ENCODE peak calls at places on chromosome 5, in seven cellular contexts. C, I, R, M, V, A and H are unnamed samples.

GRCh38 chr5:172383231-172383802 is 71.0 kb downstream of the SH3PXD2B start:
- DNase-seq in V (no peak), I (peak), R (no peak), C (peak), M (no peak), A (no peak), H (no peak)

GRCh38 chr5:111555760-111556159 is 43.4 kb upstream of the STARD4 start:
- DNase-seq in A (no peak), M (no peak), R (no peak), C (no peak), V (no peak), I (no peak), H (no peak)

GRCh38 chr5:124910354-124911016 is 164.0 kb upstream of the ZNF608 start:
- DNase-seq in A (no peak), C (no peak), M (no peak), I (no peak), R (no peak), V (no peak), H (no peak)

GRCh38 chr5:179270581-179271300 is 74.5 kb downstream of the ADAMTS2 start:
- DNase-seq in C (no peak), I (peak), R (peak), A (peak), M (no peak), V (peak), H (peak)

GRCh38 chr5:91061094-91061493 is 322.0 kb downstream of the ARRDC3 start:
- DNase-seq in M (no peak), A (no peak), V (no peak), I (no peak), C (no peak), R (no peak), H (no peak)

GRCh38 chr5:178417391-178417811 is 172.8 kb downstream of the COL23A1 start:
- DNase-seq in V (no peak), C (no peak), M (no peak), R (peak), I (no peak), A (no peak), H (no peak)

GRCh38 chr5:54702470-54702869 is 184.9 kb downstream of the SNX18 start:
- DNase-seq in M (no peak), I (no peak), R (no peak), A (no peak), C (no peak), V (no peak), H (no peak)

GRCh38 chr5:111775224-111775623 is 18.2 kb upstream of the NREP start:
- DNase-seq in C (no peak), R (no peak), I (no peak), V (no peak), M (no peak), A (no peak), H (no peak)

GRCh38 chr5:140042551-140043507 is at the start of gene NRG2:
- DNase-seq in C (peak), V (peak), M (no peak), I (peak), R (peak), A (peak), H (peak)

GRCh38 chr5:16489322-16489791 is 23.8 kb upstream of the ZNF622 start:
- DNase-seq in A (no peak), M (no peak), V (no peak), C (no peak), R (peak), I (no peak), H (no peak)

GRCh38 chr5:14809369-14810144 is 62.0 kb downstream of the ANKH start:
- DNase-seq in A (no peak), V (peak), I (peak), M (peak), R (no peak), C (peak), H (no peak)

GRCh38 chr5:122195784-122196394 is 66.5 kb downstream of the ZNF474 start:
- DNase-seq in V (no peak), C (no peak), M (no peak), I (no peak), R (peak), A (no peak), H (no peak)

GRCh38 chr5:80346055-80346454 is 26.3 kb downstream of the SPZ1 start:
- DNase-seq in A (no peak), I (peak), M (no peak), C (no peak), R (peak), V (no peak), H (no peak)

GRCh38 chr5:54807421-54807820 is 178.0 kb downstream of the ESM1 start:
- DNase-seq in V (no peak), M (no peak), C (no peak), R (no peak), A (no peak), I (no peak), H (no peak)

GRCh38 chr5:62100201-62100600 is 205.8 kb upstream of the KIF2A start:
- DNase-seq in A (no peak), C (no peak), V (no peak), R (no peak), M (no peak), I (no peak), H (no peak)

GRCh38 chr5:69484891-69485290 is 7.7 kb upstream of the OCLN start:
- DNase-seq in M (no peak), C (no peak), R (no peak), V (no peak), A (no peak), I (no peak), H (no peak)

GRCh38 chr5:125410501-125411162 is 664.2 kb upstream of the ZNF608 start:
- DNase-seq in A (no peak), R (peak), I (no peak), V (no peak), C (no peak), M (no peak), H (no peak)

GRCh38 chr5:75756991-75757390 is 39.8 kb upstream of the POC5 start:
- DNase-seq in V (no peak), I (no peak), R (no peak), A (no peak), C (no peak), M (no peak), H (no peak)

GRCh38 chr5:8773091-8773615 is 772.7 kb downstream of the SEMA5A start:
- DNase-seq in A (no peak), C (no peak), M (no peak), V (no peak), I (no peak), R (no peak), H (no peak)

GRCh38 chr5:108523360-108523759 is 141.5 kb upstream of the FBXL17 start:
- DNase-seq in A (no peak), V (no peak), M (no peak), R (no peak), I (no peak), C (no peak), H (no peak)

GRCh38 chr5:103582364-103582763 is 19.8 kb upstream of the NUDT12 start:
- DNase-seq in I (peak), A (no peak), C (no peak), R (peak), M (peak), V (no peak), H (no peak)

GRCh38 chr5:121745407-121745806 is 106.3 kb upstream of the FTMT start:
- DNase-seq in A (no peak), I (no peak), R (no peak), M (no peak), V (no peak), C (no peak), H (no peak)

GRCh38 chr5:167770461-167770860 is 521.0 kb upstream of the WWC1 start:
- DNase-seq in C (no peak), I (no peak), M (no peak), A (no peak), R (no peak), V (no peak), H (no peak)

GRCh38 chr5:38456657-38457056 is 99.8 kb downstream of the LIFR start:
- DNase-seq in A (no peak), C (no peak), V (no peak), I (no peak), M (no peak), R (peak), H (no peak)

GRCh38 chr5:88841212-88841611 is 41.8 kb downstream of the MEF2C start:
- DNase-seq in A (no peak), V (no peak), R (no peak), M (no peak), I (no peak), C (no peak), H (peak)

GRCh38 chr5:93677344-93678021 is 63.9 kb downstream of the POU5F2 start:
- DNase-seq in V (no peak), I (no peak), C (peak), A (no peak), M (no peak), R (peak), H (peak)

GRCh38 chr5:157545911-157546310 is 29.7 kb downstream of the ADAM19 start:
- DNase-seq in A (no peak), C (no peak), V (no peak), M (no peak), I (no peak), R (no peak), H (no peak)

GRCh38 chr5:116652903-116653302 is 78.3 kb upstream of the SEMA6A start:
- DNase-seq in V (no peak), A (no peak), R (no peak), C (no peak), I (no peak), M (no peak), H (no peak)

GRCh38 chr5:140011297-140011802 is 31.7 kb downstream of the NRG2 start:
- DNase-seq in C (no peak), I (no peak), V (no peak), M (peak), R (no peak), A (no peak), H (no peak)

GRCh38 chr5:164097747-164098146 is 592.3 kb downstream of the MAT2B start:
- DNase-seq in C (no peak), M (no peak), I (no peak), V (no peak), A (no peak), R (no peak), H (no peak)

GRCh38 chr5:44536650-44537260 is 147.5 kb upstream of the FGF10 start:
- DNase-seq in C (peak), A (no peak), R (peak), I (no peak), V (no peak), M (no peak), H (no peak)

GRCh38 chr5:135426102-135427082 is 20.8 kb downstream of the DCANP1 start:
- DNase-seq in R (peak), C (no peak), I (no peak), A (no peak), V (no peak), M (peak), H (no peak)

GRCh38 chr5:144333336-144333920 is 162.8 kb downstream of the KCTD16 start:
- DNase-seq in I (no peak), V (no peak), C (no peak), R (no peak), M (peak), A (no peak), H (no peak)

GRCh38 chr5:147098233-147098790 is 136.5 kb upstream of the STK32A start:
- DNase-seq in M (no peak), V (no peak), C (no peak), I (peak), A (no peak), R (peak), H (no peak)

DNA sequence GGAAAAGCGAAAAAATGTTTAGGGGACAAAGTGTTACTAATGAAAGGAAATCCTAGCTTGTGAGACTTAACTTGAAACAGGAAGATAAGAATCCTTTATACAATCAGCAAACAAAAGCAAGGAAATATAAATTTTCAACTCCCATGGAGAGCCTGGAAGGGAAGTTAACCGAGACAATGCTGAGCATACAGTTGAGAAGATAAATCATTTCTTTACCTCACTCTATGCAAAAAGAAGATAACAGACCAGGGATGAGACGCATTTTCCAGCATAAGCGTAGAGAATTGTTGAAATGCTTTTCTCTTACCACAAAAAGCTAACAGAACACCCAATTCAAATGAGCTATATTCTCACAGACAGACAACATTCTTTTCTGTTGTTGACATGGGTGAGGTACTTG is 309.6 kb downstream of the CWC27 start:
- DNase-seq in C (no peak), A (no peak), R (no peak), V (no peak), M (no peak), I (no peak), H (no peak)
- TF ChIP-seq EP300 in C (no peak), A (no peak), R (no peak), V (no peak), M (no peak), I (no peak), H (no peak)

GRCh38 chr5:141757402-141757801 is 75.4 kb upstream of the ARAP3 start:
- DNase-seq in V (no peak), I (peak), R (peak), C (peak), M (no peak), A (no peak), H (no peak)

GRCh38 chr5:141760753-141761152 is 78.7 kb upstream of the ARAP3 start:
- DNase-seq in I (no peak), R (no peak), V (no peak), C (no peak), M (no peak), A (no peak), H (no peak)

GRCh38 chr5:141760193-141760592 is 78.2 kb upstream of the ARAP3 start:
- DNase-seq in I (no peak), V (no peak), R (no peak), C (no peak), M (no peak), A (no peak), H (no peak)

GRCh38 chr5:141756196-141756595 is 74.2 kb upstream of the ARAP3 start:
- DNase-seq in I (no peak), A (no peak), V (no peak), M (no peak), R (no peak), C (no peak), H (no peak)

GRCh38 chr5:141758316-141758965 is 76.4 kb upstream of the ARAP3 start:
- DNase-seq in C (no peak), I (no peak), V (no peak), M (no peak), A (no peak), R (no peak), H (no peak)
- TF ChIP-seq EP300 in C (no peak), I (no peak), V (no peak), M (no peak), A (no peak), R (no peak), H (no peak)

DNA sequence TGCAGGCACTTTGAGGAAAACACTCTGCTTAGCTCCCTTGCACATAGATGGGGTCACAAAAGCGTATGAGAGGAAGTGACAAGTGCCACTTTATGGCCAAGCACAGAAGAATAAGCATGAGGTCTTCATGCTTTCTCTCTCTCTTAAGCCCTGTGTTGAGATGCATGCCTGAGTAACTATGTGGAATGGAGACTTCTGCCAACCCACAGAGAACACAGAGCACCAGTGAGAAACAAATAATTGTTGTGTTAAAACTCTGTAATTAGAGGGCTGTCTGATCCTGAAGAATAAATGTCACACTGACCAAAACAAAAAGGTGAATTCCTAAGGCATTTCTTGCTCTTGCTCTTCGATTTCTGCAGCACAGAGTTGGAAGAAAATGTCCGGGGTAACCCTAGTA is 488.5 kb downstream of the CTNND2 start:
- DNase-seq in C (no peak), R (no peak), I (no peak), M (no peak), A (no peak), V (no peak), H (no peak)
- TF ChIP-seq EP300 in C (no peak), R (no peak), I (no peak), M (no peak), A (no peak), V (no peak), H (no peak)

GRCh38 chr5:34519489-34520220 is 136.5 kb upstream of the RAI14 start:
- DNase-seq in A (no peak), M (no peak), I (no peak), R (no peak), V (no peak), C (no peak), H (no peak)
- TF ChIP-seq EP300 in A (no peak), M (no peak), I (no peak), R (no peak), V (peak), C (no peak), H (no peak)

GRCh38 chr5:132413567-132413966 is 44.1 kb downstream of the SLC22A5 start:
- DNase-seq in M (no peak), R (no peak), A (no peak), V (no peak), I (no peak), C (no peak), H (no peak)

GRCh38 chr5:132408965-132409364 is 39.5 kb downstream of the SLC22A5 start:
- DNase-seq in V (no peak), R (no peak), I (no peak), M (no peak), C (no peak), A (no peak), H (no peak)

GRCh38 chr5:132410451-132411381 is 41.2 kb downstream of the SLC22A5 start:
- DNase-seq in C (peak), R (peak), I (peak), V (peak), M (no peak), A (peak), H (peak)

GRCh38 chr5:132408456-132408855 is 38.9 kb downstream of the SLC22A5 start:
- DNase-seq in I (no peak), M (no peak), R (no peak), A (no peak), C (no peak), V (no peak), H (no peak)

DNA sequence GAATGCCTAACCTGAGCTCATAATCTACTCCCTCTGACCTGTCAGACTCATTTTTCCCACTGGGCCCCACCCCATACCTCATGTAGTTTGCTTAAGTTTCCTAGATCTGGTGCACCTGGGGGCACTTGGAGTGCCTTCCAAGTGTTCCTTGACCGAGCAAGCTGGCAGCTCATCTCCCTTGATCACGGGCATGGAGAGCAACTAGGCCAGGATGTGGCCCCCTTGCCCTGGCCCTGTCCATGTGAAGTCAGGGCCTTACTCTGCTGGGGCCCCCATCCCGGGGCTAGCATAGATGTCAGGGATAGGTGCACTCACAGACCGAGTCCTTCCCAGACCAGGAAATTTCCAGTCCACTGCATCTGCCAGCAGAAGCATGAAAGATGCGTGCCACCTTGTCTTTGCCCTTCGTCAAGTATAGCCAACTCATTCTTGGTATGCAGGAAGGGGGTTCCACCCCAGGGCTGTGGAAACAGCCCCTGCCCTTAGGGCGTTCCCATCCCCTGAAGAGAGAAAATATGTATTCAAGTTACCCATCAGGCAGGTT is 41.9 kb downstream of the SLC22A5 start:
- DNase-seq in I (peak), M (no peak), R (no peak), V (no peak), A (no peak), C (peak), H (peak)
- TF ChIP-seq EP300 in I (no peak), M (no peak), R (no peak), V (no peak), A (no peak), C (no peak), H (no peak)